ENCODE peak calls at places on chromosome 9, in four cellular contexts. E, B, D and Y are unnamed samples.

GRCh38 chr9:114319147-114319546 is 3.8 kb upstream of the ORM1 start:
- DNase-seq in D (no peak), E (no peak), B (no peak), Y (no peak)

GRCh38 chr9:123246534-123246933 is 21.9 kb downstream of the STRBP start:
- DNase-seq in D (no peak), B (no peak), E (no peak), Y (no peak)

GRCh38 chr9:109886050-109886449 is 106.1 kb downstream of the PALM2AKAP2 start:
- DNase-seq in D (no peak), E (no peak), B (no peak), Y (no peak)

GRCh38 chr9:130952065-130952762 is 13.2 kb upstream of the FIBCD1 start:
- DNase-seq in D (no peak), E (no peak), B (no peak), Y (no peak)

GRCh38 chr9:127185931-127186781 is 63.7 kb upstream of the ANGPTL2 start:
- DNase-seq in D (peak; percentile 85), E (peak; percentile 97), B (no peak), Y (no peak)

GRCh38 chr9:121324316-121324715 is 45.7 kb downstream of the STOM start:
- DNase-seq in D (no peak), B (no peak), E (no peak), Y (no peak)

GRCh38 chr9:78132688-78133033 is 101.0 kb upstream of the GNAQ start:
- DNase-seq in D (no peak), B (no peak), E (no peak), Y (no peak)

GRCh38 chr9:75039006-75039405 is 10.9 kb upstream of the CARNMT1 start:
- DNase-seq in B (no peak), D (peak; percentile 75), E (peak; percentile 82), Y (no peak)

GRCh38 chr9:89187950-89188349 is 9.3 kb upstream of the SHC3 start:
- DNase-seq in E (no peak), D (no peak), B (no peak), Y (no peak)